ENCODE peak calls at places on chromosomes 2 and 18, in five cellular contexts. C, I, N, O and Z are unnamed samples.

GRCh38 chr2:39855856-39856255 is 76.8 kb upstream of the THUMPD2 start:
- DNase-seq in C (no peak), I (no peak), N (no peak), O (no peak), Z (no peak)

GRCh38 chr2:83115606-83116005 is 1343.5 kb downstream of the SUCLG1 start:
- DNase-seq in C (no peak), I (no peak), N (no peak), O (no peak), Z (no peak)

GRCh38 chr2:107570876-107571275 is 255.8 kb upstream of the RGPD4 start:
- DNase-seq in C (no peak), I (no peak), N (no peak), O (no peak), Z (no peak)

GRCh38 chr2:236517463-236518077 is 52.1 kb upstream of the ACKR3 start:
- DNase-seq in C (no peak), I (no peak), N (no peak), O (no peak), Z (no peak)

GRCh38 chr18:58177886-58178470 is 134.0 kb downstream of the NEDD4L start:
- DNase-seq in C (no peak), I (no peak), N (no peak), O (no peak), Z (peak; percentile 87)

GRCh38 chr2:39873586-39873985 is 94.5 kb upstream of the THUMPD2 start:
- DNase-seq in C (no peak), I (no peak), N (no peak), O (no peak), Z (no peak)

GRCh38 chr18:77106331-77106730 is 26.3 kb downstream of the MBP start:
- DNase-seq in C (peak; percentile 45), I (no peak), N (peak; percentile 59), O (peak; percentile 79), Z (no peak)

GRCh38 chr2:216006164-216006663 is 7.1 kb downstream of the MREG start:
- DNase-seq in C (peak; percentile 19), I (peak; percentile 42), N (peak; percentile 43), O (peak; percentile 73), Z (peak; percentile 85)

GRCh38 chr2:36964496-36965058 is 1.8 kb downstream of the STRN start:
- DNase-seq in C (no peak), I (no peak), N (no peak), O (no peak), Z (no peak)

GRCh38 chr18:70468861-70469570 is 180.2 kb downstream of the SOCS6 start:
- DNase-seq in C (no peak), I (no peak), N (no peak), O (no peak), Z (no peak)

GRCh38 chr2:189631849-189632248 is 29.4 kb upstream of the ASNSD1 start:
- DNase-seq in C (no peak), I (peak; percentile 54), N (no peak), O (no peak), Z (no peak)

GRCh38 chr2:175167792-175168563 is at the start of gene ATF2:
- DNase-seq in C (peak; percentile 92), I (peak; percentile 100), N (peak; percentile 93), O (peak; percentile 98), Z (peak; percentile 96)

GRCh38 chr2:223055140-223055539 is 3.1 kb downstream of the KCNE4 start:
- DNase-seq in C (no peak), I (no peak), N (no peak), O (no peak), Z (peak; percentile 62)

GRCh38 chr2:57701391-57701791 is 345.2 kb upstream of the VRK2 start:
- DNase-seq in C (no peak), I (peak; percentile 68), N (no peak), O (no peak), Z (no peak)

GRCh38 chr2:22600166-22600565 is 784.8 kb upstream of the KLHL29 start:
- DNase-seq in C (no peak), I (no peak), N (no peak), O (no peak), Z (no peak)

GRCh38 chr2:79191816-79192215 is 32.3 kb upstream of the REG3A start:
- DNase-seq in C (no peak), I (no peak), N (no peak), O (no peak), Z (no peak)

GRCh38 chr2:88668862-88669261 is 22.6 kb upstream of the RPIA start:
- DNase-seq in C (no peak), I (no peak), N (no peak), O (no peak), Z (no peak)

GRCh38 chr2:49248506-49248905 is 94.2 kb upstream of the FSHR start:
- DNase-seq in C (no peak), I (peak; percentile 90), N (no peak), O (no peak), Z (peak; percentile 85)

GRCh38 chr2:12340164-12340563 is 376.6 kb upstream of the TRIB2 start:
- DNase-seq in C (no peak), I (peak; percentile 68), N (no peak), O (no peak), Z (peak; percentile 95)

GRCh38 chr18:21820035-21820810 is 79.6 kb downstream of the MIB1 start:
- DNase-seq in C (no peak), I (peak; percentile 10), N (no peak), O (no peak), Z (peak; percentile 41)

GRCh38 chr2:46985512-46985911 is 69.9 kb upstream of the MCFD2 start:
- DNase-seq in C (no peak), I (peak; percentile 37), N (no peak), O (peak; percentile 57), Z (no peak)

GRCh38 chr2:100217323-100217722 is 74.9 kb upstream of the AFF3 start:
- DNase-seq in C (no peak), I (no peak), N (no peak), O (no peak), Z (no peak)

GRCh38 chr2:174328309-174329156 is 6.2 kb upstream of the SP9 start:
- DNase-seq in C (no peak), I (no peak), N (no peak), O (no peak), Z (no peak)